ENCODE peak calls at places on chromosomes 6 and 20, in four cellular contexts. V is foreskin keratinocyte, O is brain microvascular endothelial cell, I is SJSA1. W is an unnamed sample.

GRCh38 chr20:49344140-49344539 is 66.3 kb upstream of the ZNFX1 start:
- DNase-seq in O (no peak), I (no peak), V (no peak), W (no peak)

GRCh38 chr6:1629316-1629715 is 19.6 kb downstream of the FOXC1 start:
- DNase-seq in I (no peak), O (no peak), V (no peak), W (no peak)

GRCh38 chr20:1382670-1383069 is 10.2 kb downstream of the FKBP1A start:
- DNase-seq in I (no peak), O (no peak), V (no peak), W (no peak)

GRCh38 chr6:153553627-153554026 is 422.5 kb upstream of the RGS17 start:
- DNase-seq in I (no peak), V (no peak), O (peak), W (peak)

GRCh38 chr6:98382246-98382645 is 452.1 kb upstream of the POU3F2 start:
- DNase-seq in V (no peak), O (no peak), I (no peak), W (no peak)

GRCh38 chr6:14361297-14361696 is 243.7 kb downstream of the CD83 start:
- DNase-seq in I (no peak), V (no peak), O (no peak), W (no peak)

GRCh38 chr6:140353536-140353935 is 979.1 kb upstream of the CITED2 start:
- DNase-seq in I (no peak), V (no peak), O (no peak), W (no peak)

GRCh38 chr6:31267504-31268371 is 4.2 kb downstream of the HLA-C start:
- DNase-seq in I (no peak), V (no peak), O (no peak), W (no peak)

GRCh38 chr6:107800564-107801164 is 23.4 kb downstream of the SCML4 start:
- DNase-seq in I (no peak), O (no peak), V (no peak), W (no peak)

GRCh38 chr20:13458860-13459451 is 179.8 kb downstream of the TASP1 start:
- DNase-seq in V (peak), O (peak), I (no peak), W (peak)

GRCh38 chr6:18367371-18367770 is 19.8 kb upstream of the RNF144B start:
- DNase-seq in O (no peak), I (no peak), V (no peak), W (no peak)

GRCh38 chr6:165049362-165049761 is 260.0 kb downstream of the C6orf118 start:
- DNase-seq in O (no peak), I (peak), V (no peak), W (peak)

GRCh38 chr6:436308-437041 is 44.9 kb downstream of the IRF4 start:
- DNase-seq in O (peak), V (no peak), I (peak), W (no peak)

GRCh38 chr6:82078286-82078908 is 169.1 kb downstream of the IBTK start:
- DNase-seq in I (no peak), O (no peak), V (no peak), W (no peak)

GRCh38 chr6:106628658-106629102 is 618 bp downstream of the RTN4IP1 start:
- DNase-seq in I (no peak), O (no peak), V (no peak), W (peak)

GRCh38 chr6:37007340-37008043 is 2.0 kb downstream of the FGD2 start:
- DNase-seq in I (no peak), O (no peak), V (no peak), W (no peak)

GRCh38 chr6:39696986-39697788 is 28.0 kb downstream of the KIF6 start:
- DNase-seq in I (no peak), O (no peak), V (no peak), W (no peak)

GRCh38 chr6:152124432-152125074 is 317.1 kb downstream of the ESR1 start:
- DNase-seq in I (no peak), O (peak), V (no peak), W (peak)

GRCh38 chr6:153085239-153085638 is 45.8 kb downstream of the RGS17 start:
- DNase-seq in V (no peak), O (no peak), I (no peak), W (peak)

GRCh38 chr6:106735136-106735535 is 105.8 kb downstream of the QRSL1 start:
- DNase-seq in I (no peak), O (no peak), V (no peak), W (no peak)

GRCh38 chr6:39998126-39998525 is 63.9 kb upstream of the MOCS1 start:
- DNase-seq in V (no peak), I (no peak), O (no peak), W (no peak)

GRCh38 chr6:119240257-119241123 is 109.1 kb downstream of the MAN1A1 start:
- DNase-seq in O (no peak), V (no peak), I (no peak), W (no peak)

GRCh38 chr6:9397981-9398559 is 962.7 kb upstream of the SLC35B3 start:
- DNase-seq in V (no peak), I (no peak), O (no peak), W (peak)

GRCh38 chr20:46939031-46939430 is 44.4 kb downstream of the EYA2 start:
- DNase-seq in I (no peak), O (no peak), V (no peak), W (no peak)

GRCh38 chr6:27894839-27895762 is 17.1 kb downstream of the OR2B2 start:
- DNase-seq in V (peak), O (peak), I (peak), W (peak)

GRCh38 chr6:53986165-53986720 is 125.0 kb upstream of the MLIP start:
- DNase-seq in V (no peak), O (peak), I (no peak), W (peak)

GRCh38 chr20:8223096-8223870 is 91.2 kb downstream of the PLCB1 start:
- DNase-seq in V (no peak), O (peak), I (no peak), W (no peak)

GRCh38 chr20:4866429-4866828 is 134.9 kb downstream of the SLC23A2 start:
- DNase-seq in I (no peak), V (peak), O (no peak), W (no peak)

GRCh38 chr6:167098825-167099225 is 24.1 kb upstream of the CCR6 start:
- DNase-seq in O (no peak), I (no peak), V (no peak), W (no peak)

GRCh38 chr6:97150932-97151331 is 132.1 kb downstream of the MMS22L start:
- DNase-seq in O (no peak), V (peak), I (no peak), W (peak)

GRCh38 chr20:59813126-59813947 is 120.1 kb downstream of the SYCP2 start:
- DNase-seq in O (no peak), I (peak), V (no peak), W (no peak)

GRCh38 chr6:125872259-125872921 is 81.6 kb downstream of the NCOA7 start:
- DNase-seq in I (no peak), V (peak), O (no peak), W (no peak)

GRCh38 chr20:54107600-54108393 is 37.4 kb upstream of the BCAS1 start:
- DNase-seq in V (no peak), O (no peak), I (no peak), W (no peak)

GRCh38 chr6:11161031-11161966 is 49.8 kb upstream of the ERVFRD-1 start:
- DNase-seq in V (no peak), I (peak), O (peak), W (no peak)

GRCh38 chr20:23889775-23890187 is 10.2 kb upstream of the CST5 start:
- DNase-seq in O (peak), V (peak), I (peak), W (peak)

GRCh38 chr6:151493495-151494234 is at the start of gene CCDC170:
- DNase-seq in V (no peak), O (peak), I (peak), W (peak)

GRCh38 chr20:8756410-8756809 is 312.5 kb upstream of the PLCB4 start:
- DNase-seq in O (peak), V (no peak), I (peak), W (peak)

GRCh38 chr20:49400904-49401303 is 81.6 kb downstream of the KCNB1 start:
- DNase-seq in I (peak), O (no peak), V (no peak), W (no peak)

GRCh38 chr6:15763827-15764226 is 101.0 kb upstream of the DTNBP1 start:
- DNase-seq in O (peak), I (no peak), V (no peak), W (peak)
- H3K27ac ChIP-seq in O (no peak), I (no peak), V (no peak), W (peak)

DNA sequence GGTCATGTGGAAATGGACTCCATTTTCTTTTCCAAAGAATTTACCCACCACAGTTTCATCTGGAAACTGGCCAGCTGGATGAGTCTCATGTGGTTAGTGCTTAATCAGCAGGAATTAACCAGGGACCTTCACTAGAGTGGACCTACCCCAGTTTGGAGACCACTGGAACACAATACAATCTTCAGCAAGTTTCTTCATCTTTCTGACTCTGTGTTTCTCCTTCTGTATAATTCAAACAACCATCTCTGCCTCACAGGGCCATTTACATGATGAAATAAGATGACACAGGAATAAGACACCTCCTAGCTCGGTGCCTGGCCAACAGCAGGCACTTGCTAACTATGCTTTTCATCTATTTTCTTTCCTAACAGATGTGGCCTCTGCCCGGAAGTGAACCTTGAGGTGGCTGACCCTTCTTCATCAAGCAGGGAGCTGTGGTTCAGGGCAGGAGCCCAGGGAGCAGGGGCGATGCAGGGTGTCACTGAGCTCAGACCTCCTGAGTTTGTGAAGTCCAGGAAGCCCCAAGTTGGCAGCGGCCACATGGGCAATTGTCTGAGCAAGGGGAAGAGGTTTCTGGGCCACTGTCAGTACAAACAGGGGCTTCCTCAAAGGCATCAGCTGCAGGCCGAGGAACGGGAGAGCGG is 98.8 kb downstream of the SOD2 start:
- DNase-seq in V (peak), O (peak), I (peak), W (no peak)
- H3K27ac ChIP-seq in V (peak), O (peak), I (peak), W (no peak)

DNA sequence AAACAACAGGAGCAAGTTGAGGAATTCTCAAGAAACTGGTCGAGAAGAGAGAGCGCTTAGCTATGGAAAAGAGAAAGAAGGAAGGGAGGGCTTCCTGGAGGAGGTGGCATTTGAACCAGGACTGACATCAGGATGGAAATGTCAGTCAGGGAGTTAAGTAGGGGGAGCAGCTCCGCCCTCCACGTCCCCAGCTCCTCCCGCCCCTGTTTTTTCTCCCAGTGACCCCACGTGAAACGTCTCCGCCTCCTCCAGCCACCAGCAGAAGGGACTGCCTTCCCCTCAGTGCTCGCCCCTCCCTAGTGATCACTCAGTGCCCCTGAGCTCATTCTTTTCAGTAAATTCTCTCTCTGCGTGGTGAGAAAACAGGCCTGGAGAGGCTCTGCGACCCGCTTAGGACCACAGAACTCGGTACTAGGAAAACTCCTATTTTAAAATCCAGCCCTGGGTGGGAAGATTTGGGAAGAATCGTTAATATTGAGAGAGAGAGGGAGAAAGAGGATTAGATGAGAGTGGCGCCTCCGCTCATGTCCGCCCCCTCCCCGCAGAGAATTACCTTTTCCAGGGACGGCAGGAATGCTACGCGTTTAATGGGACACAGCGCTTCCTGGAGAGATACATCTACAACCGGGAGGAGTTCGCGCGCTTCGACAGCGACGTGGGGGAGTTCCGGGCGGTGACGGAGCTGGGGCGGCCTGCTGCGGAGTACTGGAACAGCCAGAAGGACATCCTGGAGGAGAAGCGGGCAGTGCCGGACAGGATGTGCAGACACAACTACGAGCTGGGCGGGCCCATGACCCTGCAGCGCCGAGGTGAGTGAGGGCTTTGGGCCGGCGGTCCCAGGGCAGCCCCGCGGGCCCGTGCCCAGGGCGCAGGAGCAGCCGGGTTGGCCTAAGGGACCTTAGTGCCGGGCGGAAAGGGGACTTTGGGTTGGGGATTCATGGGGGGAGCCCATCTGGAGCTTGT is 4.6 kb downstream of the HLA-DPB1 start:
- DNase-seq in I (no peak), V (no peak), O (peak), W (peak)
- H3K27ac ChIP-seq in I (no peak), V (no peak), O (peak), W (peak)

DNA sequence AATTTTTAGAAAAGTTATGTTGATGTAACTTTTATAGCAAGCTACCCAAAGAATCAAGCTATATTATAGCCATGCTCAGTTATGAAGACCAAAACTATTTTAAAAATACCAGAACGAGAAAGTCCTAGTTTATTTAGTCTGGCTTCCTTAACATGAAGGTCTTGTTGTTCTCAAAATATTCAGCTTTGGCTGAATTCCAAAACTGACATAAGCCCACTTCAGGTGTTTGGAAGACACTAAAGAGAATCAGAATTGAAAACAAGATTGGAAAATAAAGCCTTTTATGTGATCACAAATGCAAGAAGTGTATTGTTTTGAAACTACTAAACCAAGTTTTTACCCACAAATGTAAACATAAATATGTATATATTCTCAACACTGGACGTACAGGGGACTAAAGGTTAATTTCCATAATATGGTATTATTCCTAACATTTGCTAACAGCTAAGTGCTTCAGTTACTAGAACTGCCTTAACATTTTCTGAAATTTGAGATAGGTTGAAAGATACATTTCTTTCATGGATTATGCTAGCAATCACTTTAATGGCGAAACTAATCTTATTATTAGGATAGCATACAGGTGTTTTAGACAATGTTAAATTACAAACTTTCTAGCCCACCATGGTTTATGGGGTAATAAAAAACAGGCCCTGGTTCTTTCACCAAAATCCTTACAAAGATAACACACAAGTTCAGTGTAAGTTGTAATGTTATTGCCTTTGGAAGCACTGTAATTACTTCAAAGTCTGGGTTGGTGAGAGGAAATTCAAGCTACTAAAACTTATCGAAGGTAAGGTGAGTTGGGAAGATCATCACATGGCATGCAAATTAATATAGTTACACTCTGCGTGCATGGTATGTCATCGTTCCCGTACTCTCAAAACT is 1.6 kb downstream of the MAP3K5 start:
- DNase-seq in I (no peak), O (no peak), V (no peak), W (no peak)
- H3K27ac ChIP-seq in I (no peak), O (peak), V (no peak), W (no peak)

GRCh38 chr20:44610313-44610965 is 28.1 kb downstream of the PKIG start:
- DNase-seq in V (no peak), O (no peak), I (no peak), W (no peak)
- H3K27ac ChIP-seq in V (no peak), O (no peak), I (no peak), W (no peak)

DNA sequence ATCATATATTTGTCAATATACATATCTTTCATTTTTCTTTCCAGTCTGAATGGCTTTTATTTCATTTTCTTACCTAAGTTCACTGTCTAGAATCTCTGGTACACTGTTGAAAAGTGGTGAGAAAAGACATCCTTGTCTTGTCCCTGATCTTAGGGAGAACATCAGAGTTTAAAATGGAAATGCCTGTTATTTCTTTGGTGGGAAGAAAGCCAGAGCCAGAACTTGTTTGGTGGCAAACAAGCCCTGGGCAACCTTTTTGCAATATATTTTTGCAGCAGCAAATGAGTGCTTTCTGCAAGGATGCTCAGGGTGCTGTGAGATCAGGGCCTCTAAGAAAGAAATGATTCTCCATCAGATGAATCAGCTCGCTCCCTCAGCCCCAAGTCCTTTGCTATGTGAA is 156.6 kb downstream of the RALGAPA2 start:
- DNase-seq in O (no peak), I (no peak), V (no peak), W (no peak)
- H3K27ac ChIP-seq in O (no peak), I (no peak), V (no peak), W (no peak)

DNA sequence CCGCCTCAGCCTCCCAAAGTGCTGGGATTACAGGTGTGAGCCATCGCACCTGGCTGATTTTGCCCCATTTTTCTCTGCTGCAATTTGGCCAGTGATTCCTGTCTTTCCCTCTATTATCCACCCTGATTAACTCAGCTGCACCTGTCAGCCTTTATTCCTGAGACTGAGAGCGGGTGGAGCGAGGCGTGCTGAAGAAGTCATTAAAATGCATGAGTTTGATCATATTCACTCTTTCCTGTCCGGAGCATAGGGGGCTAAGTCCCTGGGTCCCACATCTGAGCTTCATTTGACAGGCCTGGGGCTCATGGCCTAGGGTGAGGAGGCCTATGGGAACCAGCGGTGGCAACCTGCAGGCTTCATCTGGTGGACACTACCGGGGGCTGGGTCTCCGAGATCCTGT is 25.7 kb upstream of the CTNNBL1 start:
- DNase-seq in V (no peak), I (no peak), O (no peak), W (no peak)
- H3K27ac ChIP-seq in V (no peak), I (no peak), O (no peak), W (no peak)

GRCh38 chr6:52787917-52788316 is 15.7 kb downstream of the GSTA1 start:
- DNase-seq in I (no peak), O (no peak), V (no peak), W (peak)
- H3K27ac ChIP-seq in I (no peak), O (no peak), V (no peak), W (peak)

DNA sequence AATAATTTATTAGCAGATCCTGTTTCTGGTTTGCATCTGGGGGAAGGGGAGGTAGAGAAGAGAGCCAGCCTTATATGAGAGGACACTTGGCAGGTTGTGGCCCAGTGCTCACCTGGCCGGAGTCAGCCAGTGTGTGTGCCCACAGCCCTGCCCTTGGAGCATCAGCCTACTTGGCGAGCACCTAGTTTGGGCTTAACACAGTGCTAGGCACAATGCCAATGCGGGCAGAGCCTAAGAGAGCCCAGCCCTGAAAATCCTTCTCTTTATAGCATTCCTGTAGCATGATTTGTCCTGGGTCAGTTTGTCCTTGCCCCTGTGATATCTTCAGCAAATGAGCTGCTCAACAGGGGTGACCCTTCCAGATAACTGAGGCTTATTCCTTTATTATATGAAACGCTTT is 73.0 kb downstream of the SLX4IP start:
- DNase-seq in I (no peak), O (no peak), V (no peak), W (peak)
- H3K27ac ChIP-seq in I (peak), O (no peak), V (no peak), W (peak)

W was measured in hepatocyte.